ENCODE peak calls at places on chromosomes 3 and 15, in four cellular contexts. One of them, this sample, is unnamed.

GRCh38 chr15:65189102-65189740 is 4.1 kb upstream of the CLPX start:
- DNase-seq in ascending aorta: no peak
- DNase-seq in GM03348: peak
- DNase-seq in heart left ventricle: no peak
- DNase-seq in this sample: peak

GRCh38 chr3:14422016-14422963 is 19.9 kb downstream of the SLC6A6 start:
- DNase-seq in heart left ventricle: no peak
- DNase-seq in GM03348: no peak
- DNase-seq in ascending aorta: no peak
- DNase-seq in this sample: no peak

GRCh38 chr15:64400583-64400982 is 12.9 kb downstream of the TRIP4 start:
- DNase-seq in GM03348: no peak
- DNase-seq in ascending aorta: no peak
- DNase-seq in heart left ventricle: no peak
- DNase-seq in this sample: no peak

GRCh38 chr3:177446160-177446559 is 248.9 kb upstream of the TBL1XR1 start:
- DNase-seq in heart left ventricle: no peak
- DNase-seq in ascending aorta: no peak
- DNase-seq in GM03348: no peak
- DNase-seq in this sample: no peak

GRCh38 chr15:64694816-64695215 is 80.6 kb downstream of the RBPMS2 start:
- DNase-seq in ascending aorta: no peak
- DNase-seq in heart left ventricle: no peak
- DNase-seq in GM03348: no peak
- DNase-seq in this sample: no peak

GRCh38 chr3:44509393-44509921 is 32.0 kb upstream of the ZNF445 start:
- DNase-seq in ascending aorta: no peak
- DNase-seq in heart left ventricle: no peak
- DNase-seq in GM03348: no peak
- DNase-seq in this sample: peak

GRCh38 chr3:196941846-196942225 is 492 bp downstream of the NCBP2 start:
- DNase-seq in heart left ventricle: peak
- DNase-seq in ascending aorta: no peak
- DNase-seq in GM03348: peak
- DNase-seq in this sample: peak

GRCh38 chr15:98948456-98948855 is 59.1 kb downstream of the PGPEP1L start:
- DNase-seq in heart left ventricle: no peak
- DNase-seq in GM03348: no peak
- DNase-seq in ascending aorta: no peak
- DNase-seq in this sample: no peak

GRCh38 chr15:79376383-79376782 is 55.8 kb upstream of the MINAR1 start:
- DNase-seq in ascending aorta: no peak
- DNase-seq in heart left ventricle: no peak
- DNase-seq in GM03348: no peak
- DNase-seq in this sample: no peak

GRCh38 chr3:85576091-85576690 is 617.4 kb downstream of the CADM2 start:
- DNase-seq in GM03348: peak
- DNase-seq in ascending aorta: no peak
- DNase-seq in heart left ventricle: peak
- DNase-seq in this sample: peak

GRCh38 chr3:60756636-60757035 is 494.6 kb downstream of the FHIT start:
- DNase-seq in GM03348: no peak
- DNase-seq in ascending aorta: no peak
- DNase-seq in heart left ventricle: no peak
- DNase-seq in this sample: no peak

GRCh38 chr3:117751691-117752090 is 1042.1 kb downstream of the TUSC7 start:
- DNase-seq in ascending aorta: no peak
- DNase-seq in heart left ventricle: no peak
- DNase-seq in GM03348: no peak
- DNase-seq in this sample: no peak

GRCh38 chr15:40769310-40770146 is at the start of gene C15orf62:
- DNase-seq in ascending aorta: no peak
- DNase-seq in GM03348: no peak
- DNase-seq in heart left ventricle: no peak
- DNase-seq in this sample: no peak

GRCh38 chr3:152834354-152835310 is at the start of gene P2RY1:
- DNase-seq in ascending aorta: no peak
- DNase-seq in GM03348: peak
- DNase-seq in heart left ventricle: peak
- DNase-seq in this sample: no peak

GRCh38 chr3:25386686-25387271 is 41.3 kb upstream of the RARB start:
- DNase-seq in heart left ventricle: no peak
- DNase-seq in ascending aorta: no peak
- DNase-seq in GM03348: no peak
- DNase-seq in this sample: no peak

GRCh38 chr3:134535186-134535974 is 49.5 kb downstream of the CEP63 start:
- DNase-seq in GM03348: no peak
- DNase-seq in heart left ventricle: no peak
- DNase-seq in ascending aorta: no peak
- DNase-seq in this sample: no peak

GRCh38 chr15:78255421-78256043 is 8.8 kb upstream of the DNAJA4 start:
- DNase-seq in ascending aorta: no peak
- DNase-seq in GM03348: no peak
- DNase-seq in heart left ventricle: no peak
- DNase-seq in this sample: no peak

GRCh38 chr15:33411596-33412545 is 101.1 kb downstream of the RYR3 start:
- DNase-seq in GM03348: no peak
- DNase-seq in heart left ventricle: no peak
- DNase-seq in ascending aorta: no peak
- DNase-seq in this sample: no peak

GRCh38 chr15:39413558-39413957 is 167.3 kb upstream of the THBS1 start:
- DNase-seq in ascending aorta: no peak
- DNase-seq in GM03348: peak
- DNase-seq in heart left ventricle: no peak
- DNase-seq in this sample: no peak

GRCh38 chr3:140472621-140473020 is 205.2 kb upstream of the TRIM42 start:
- DNase-seq in GM03348: no peak
- DNase-seq in heart left ventricle: no peak
- DNase-seq in ascending aorta: no peak
- DNase-seq in this sample: no peak

GRCh38 chr3:64612082-64612860 is 75.5 kb downstream of the ADAMTS9 start:
- DNase-seq in heart left ventricle: peak
- DNase-seq in GM03348: peak
- DNase-seq in ascending aorta: no peak
- DNase-seq in this sample: no peak

This sample was measured in T47D.